ENCODE peak calls at places on chromosomes 4 and X, in ten cellular contexts. T is colonic mucosa; X is RPMI7951; I is stimulated activated CD8-positive, alpha-beta memory T cell treated with anti-CD3 and anti-CD28 coated beads, Interleukin-7, amount 100 ng/mL, for 24 hours; P is AG09319; B is A172; H is natural killer cell treated with Interleukin-12 subunit alpha and Interleukin-12 subunit beta and Interleukin-15 and Interleukin-18, amount 100 ng/mL, for 72 hours; R is AG09309; K is hypothalamus; M is NCI-H524. C is an unnamed sample.

GRCh38 chr4:81085291-81085690 is 54.8 kb downstream of the BMP3 start:
- DNase-seq in X (no peak), B (no peak), R (no peak), T (no peak), M (no peak), P (no peak), K (no peak), I (no peak), H (no peak), C (no peak)

GRCh38 chr4:83364312-83364711 is 29.7 kb upstream of the HPSE start:
- DNase-seq in M (no peak), P (no peak), R (no peak), I (no peak), H (no peak), B (no peak), T (no peak), X (peak; percentile 9), K (no peak), C (no peak)

GRCh38 chr4:836781-837301 is 10.9 kb upstream of the CPLX1 start:
- DNase-seq in B (no peak), I (no peak), H (no peak), X (no peak), R (no peak), P (no peak), M (no peak), T (no peak), K (no peak), C (no peak)

GRCh38 chrX:106246511-106246910 is 78.4 kb downstream of the PWWP3B start:
- DNase-seq in K (no peak), R (no peak), I (no peak), H (no peak), M (no peak), P (no peak), B (no peak), X (no peak), T (no peak), C (no peak)

GRCh38 chr4:174483792-174484191 is 38.5 kb downstream of the HPGD start:
- DNase-seq in K (no peak), T (no peak), H (no peak), P (no peak), M (no peak), X (no peak), B (no peak), R (no peak), I (no peak), C (no peak)

GRCh38 chr4:87093443-87094123 is 126.8 kb downstream of the KLHL8 start:
- DNase-seq in R (no peak), I (no peak), M (peak; percentile 33), T (peak; percentile 48), B (peak; percentile 38), H (no peak), X (peak; percentile 45), P (no peak), K (no peak), C (peak; percentile 26)

GRCh38 chr4:183758006-183758734 is 99.1 kb downstream of the TRAPPC11 start:
- DNase-seq in K (no peak), I (no peak), P (no peak), M (no peak), B (no peak), X (no peak), H (no peak), R (no peak), T (peak; percentile 73), C (no peak)

GRCh38 chr4:54643172-54643571 is 14.6 kb upstream of the KIT start:
- DNase-seq in X (no peak), I (no peak), H (no peak), R (no peak), M (no peak), P (no peak), B (no peak), T (peak; percentile 50), K (no peak), C (no peak)

GRCh38 chr4:25271866-25272265 is 38.0 kb downstream of the PI4K2B start:
- DNase-seq in K (no peak), R (no peak), T (no peak), X (no peak), B (no peak), H (no peak), P (no peak), I (no peak), M (no peak), C (no peak)

GRCh38 chrX:74853255-74853654 is 72.0 kb downstream of the NEXMIF start:
- DNase-seq in K (no peak), P (no peak), M (no peak), R (no peak), H (no peak), B (no peak), X (no peak), I (no peak), T (no peak), C (no peak)

GRCh38 chr4:8699479-8700145 is 107.0 kb downstream of the CPZ start:
- DNase-seq in I (no peak), X (no peak), P (no peak), R (no peak), M (no peak), B (no peak), T (no peak), K (no peak), H (no peak), C (no peak)

GRCh38 chr4:8580321-8581093 is at the start of gene GPR78:
- DNase-seq in I (no peak), M (peak; percentile 53), K (no peak), B (no peak), R (no peak), H (peak; percentile 61), T (peak; percentile 43), P (no peak), X (peak; percentile 33), C (no peak)

GRCh38 chr4:106898621-106899230 is 137.4 kb downstream of the DKK2 start:
- DNase-seq in H (no peak), I (no peak), X (peak; percentile 41), B (peak; percentile 51), K (no peak), T (peak; percentile 46), P (peak; percentile 24), M (no peak), R (peak; percentile 44), C (no peak)

GRCh38 chr4:35966558-35966957 is 277.8 kb downstream of the ARAP2 start:
- DNase-seq in R (no peak), B (no peak), H (no peak), K (no peak), X (no peak), T (no peak), P (no peak), M (no peak), I (no peak), C (no peak)

GRCh38 chr4:122577189-122577553 is 43.7 kb downstream of the IL21 start:
- DNase-seq in K (no peak), M (no peak), X (no peak), P (no peak), R (no peak), I (no peak), T (no peak), B (no peak), H (no peak), C (no peak)

GRCh38 chr4:157363366-157363765 is 142.8 kb downstream of the GRIA2 start:
- DNase-seq in K (no peak), P (no peak), H (no peak), B (no peak), X (no peak), I (no peak), T (no peak), R (no peak), M (no peak), C (no peak)

GRCh38 chr4:5399790-5400421 is 308.5 kb downstream of the EVC2 start:
- DNase-seq in B (peak; percentile 15), R (no peak), K (no peak), I (no peak), X (peak; percentile 13), H (no peak), M (no peak), P (no peak), T (no peak), C (no peak)

GRCh38 chr4:24742335-24742734 is 53.0 kb upstream of the SOD3 start:
- DNase-seq in M (no peak), B (no peak), H (no peak), X (no peak), I (no peak), R (no peak), P (no peak), T (no peak), K (no peak), C (no peak)

GRCh38 chrX:16002185-16002584 is 121.2 kb upstream of the GRPR start:
- DNase-seq in T (no peak), R (no peak), K (no peak), M (no peak), B (peak; percentile 55), X (peak; percentile 3), P (no peak), I (no peak), H (no peak), C (no peak)

GRCh38 chr4:1045193-1045594 is 33.8 kb downstream of the FGFRL1 start:
- DNase-seq in B (no peak), R (no peak), P (no peak), M (no peak), X (no peak), T (no peak), K (no peak), I (no peak), H (peak; percentile 42), C (no peak)

GRCh38 chr4:57158762-57159161 is 48.6 kb upstream of the IGFBP7 start:
- DNase-seq in I (no peak), B (no peak), R (no peak), M (no peak), P (no peak), H (no peak), T (no peak), X (no peak), K (no peak), C (no peak)

GRCh38 chrX:112844250-112844649 is 3.6 kb upstream of the AMOT start:
- DNase-seq in K (no peak), P (no peak), T (no peak), X (no peak), B (no peak), H (no peak), M (no peak), R (no peak), I (no peak), C (no peak)

GRCh38 chr4:80956421-80956820 is 74.1 kb upstream of the BMP3 start:
- DNase-seq in R (no peak), I (no peak), X (no peak), M (no peak), B (no peak), T (no peak), P (no peak), H (no peak), K (no peak), C (no peak)

GRCh38 chrX:45710081-45710801 is 509.6 kb upstream of the DIPK2B start:
- DNase-seq in R (peak; percentile 93), B (peak; percentile 99), X (peak; percentile 99), K (no peak), P (peak; percentile 66), T (no peak), I (peak; percentile 5), M (no peak), H (peak; percentile 85), C (no peak)